ENCODE peak calls at places on chromosomes 11 and 22, in six cellular contexts. W is GM23338, L is neuronal stem cell, Y is fibroblast of lung, O is hepatocyte, S is OCI-LY7. R is an unnamed sample.

GRCh38 chr22:29700206-29700948 is 19.4 kb upstream of the CABP7 start:
- DNase-seq in S (no peak), W (no peak), Y (peak; percentile 65), L (no peak), O (no peak), R (no peak)

GRCh38 chr22:49553518-49554295 is 274.0 kb downstream of the BRD1 start:
- DNase-seq in Y (no peak), W (no peak), L (peak; percentile 37), O (peak; percentile 36), S (no peak), R (no peak)

GRCh38 chr11:118607401-118608267 is at the start of gene PHLDB1:
- DNase-seq in O (peak; percentile 68), L (no peak), Y (peak; percentile 66), S (peak; percentile 18), W (peak; percentile 57), R (peak; percentile 63)

GRCh38 chr22:42820075-42820763 is 36.9 kb downstream of the ARFGAP3 start:
- DNase-seq in W (peak; percentile 78), O (peak; percentile 49), S (peak; percentile 80), L (no peak), Y (peak; percentile 77), R (peak; percentile 82)

GRCh38 chr11:86245369-86246292 is 1.1 kb downstream of the EED start:
- DNase-seq in Y (peak; percentile 6), L (peak; percentile 17), W (peak; percentile 63), O (peak; percentile 19), S (peak; percentile 14), R (peak; percentile 19)

GRCh38 chr11:9787981-9788521 is 124.2 kb downstream of the SWAP70 start:
- DNase-seq in S (no peak), Y (peak; percentile 98), L (no peak), O (no peak), W (no peak), R (peak; percentile 38)

GRCh38 chr11:20671856-20672546 is 2.6 kb downstream of the NELL1 start:
- DNase-seq in S (no peak), O (peak; percentile 17), Y (no peak), W (peak; percentile 34), L (no peak), R (peak; percentile 6)

GRCh38 chr11:100630898-100631297 is 56.2 kb upstream of the ARHGAP42 start:
- DNase-seq in L (no peak), Y (peak; percentile 27), O (no peak), S (no peak), W (no peak), R (no peak)

GRCh38 chr11:14578551-14578956 is 58.4 kb upstream of the PSMA1 start:
- DNase-seq in L (no peak), Y (peak; percentile 21), S (peak; percentile 80), O (peak; percentile 64), W (no peak), R (peak; percentile 12)

GRCh38 chr22:49517211-49517610 is 310.5 kb downstream of the BRD1 start:
- DNase-seq in Y (no peak), S (no peak), L (no peak), O (no peak), W (no peak), R (no peak)

GRCh38 chr11:64788321-64789215 is 10.2 kb upstream of the SF1 start:
- DNase-seq in Y (no peak), O (no peak), S (no peak), W (no peak), L (no peak), R (no peak)

GRCh38 chr11:104964247-104964646 is 4.1 kb downstream of the CASP4 start:
- DNase-seq in Y (no peak), L (no peak), O (no peak), S (no peak), W (no peak), R (no peak)

GRCh38 chr11:17604201-17604912 is 57.3 kb downstream of the OTOG start:
- DNase-seq in Y (no peak), W (no peak), O (no peak), S (no peak), L (no peak), R (no peak)

GRCh38 chr11:122604626-122605025 is 50.9 kb upstream of the UBASH3B start:
- DNase-seq in W (no peak), O (no peak), Y (no peak), L (no peak), S (no peak), R (no peak)

GRCh38 chr11:117547911-117548310 is 220.3 kb downstream of the CEP164 start:
- DNase-seq in W (no peak), O (no peak), Y (no peak), L (no peak), S (no peak), R (no peak)

GRCh38 chr11:83661491-83662350 is 375.6 kb upstream of the CCDC90B start:
- DNase-seq in O (no peak), Y (no peak), S (no peak), L (no peak), W (no peak), R (peak; percentile 19)

GRCh38 chr22:18156878-18157713 is 7.1 kb downstream of the USP18 start:
- DNase-seq in O (peak; percentile 90), W (peak; percentile 95), L (peak; percentile 76), S (peak; percentile 61), Y (peak; percentile 100), R (peak; percentile 88)

GRCh38 chr11:504053-504993 is 2.7 kb downstream of the RNH1 start:
- DNase-seq in Y (peak; percentile 52), O (peak; percentile 5), S (no peak), L (no peak), W (peak; percentile 57), R (no peak)

GRCh38 chr22:39959640-39960447 is at the start of gene TMA7B:
- DNase-seq in W (peak; percentile 59), Y (peak; percentile 74), L (no peak), S (no peak), O (peak; percentile 68), R (peak; percentile 58)

GRCh38 chr11:89491141-89491690 is at the start of gene NOX4:
- DNase-seq in Y (peak; percentile 81), W (peak; percentile 82), L (peak; percentile 65), S (no peak), O (peak; percentile 77), R (no peak)

GRCh38 chr11:88414385-88414861 is 76.9 kb upstream of the CTSC start:
- DNase-seq in O (peak; percentile 67), L (no peak), W (no peak), Y (peak; percentile 81), S (no peak), R (peak; percentile 46)

GRCh38 chr22:41782316-41782715 is 18.2 kb upstream of the CCDC134 start:
- DNase-seq in Y (no peak), O (no peak), L (no peak), W (no peak), S (no peak), R (no peak)

GRCh38 chr11:8642226-8642625 is 40.2 kb downstream of the TRIM66 start:
- DNase-seq in S (no peak), W (no peak), O (no peak), Y (no peak), L (no peak), R (no peak)

GRCh38 chr11:34505874-34506273 is 7.7 kb downstream of the ELF5 start:
- DNase-seq in O (no peak), S (no peak), L (no peak), Y (no peak), W (no peak), R (no peak)

GRCh38 chr11:79440451-79441158 is at the start of gene TENM4:
- DNase-seq in S (no peak), Y (peak; percentile 95), O (peak; percentile 91), W (peak; percentile 49), L (peak; percentile 67), R (peak; percentile 72)

GRCh38 chr11:116697639-116698038 is 75.1 kb downstream of the BUD13 start:
- DNase-seq in W (no peak), O (no peak), L (no peak), S (no peak), Y (no peak), R (no peak)

GRCh38 chr11:30092518-30092917 is 75.7 kb upstream of the KCNA4 start:
- DNase-seq in L (no peak), S (no peak), O (no peak), W (no peak), Y (no peak), R (no peak)
- H3K4me3 ChIP-seq in L (no peak overlapping the region), S (no peak overlapping the region), O (no peak overlapping the region), W (no peak overlapping the region), Y (no peak overlapping the region), R (no peak overlapping the region)

DNA sequence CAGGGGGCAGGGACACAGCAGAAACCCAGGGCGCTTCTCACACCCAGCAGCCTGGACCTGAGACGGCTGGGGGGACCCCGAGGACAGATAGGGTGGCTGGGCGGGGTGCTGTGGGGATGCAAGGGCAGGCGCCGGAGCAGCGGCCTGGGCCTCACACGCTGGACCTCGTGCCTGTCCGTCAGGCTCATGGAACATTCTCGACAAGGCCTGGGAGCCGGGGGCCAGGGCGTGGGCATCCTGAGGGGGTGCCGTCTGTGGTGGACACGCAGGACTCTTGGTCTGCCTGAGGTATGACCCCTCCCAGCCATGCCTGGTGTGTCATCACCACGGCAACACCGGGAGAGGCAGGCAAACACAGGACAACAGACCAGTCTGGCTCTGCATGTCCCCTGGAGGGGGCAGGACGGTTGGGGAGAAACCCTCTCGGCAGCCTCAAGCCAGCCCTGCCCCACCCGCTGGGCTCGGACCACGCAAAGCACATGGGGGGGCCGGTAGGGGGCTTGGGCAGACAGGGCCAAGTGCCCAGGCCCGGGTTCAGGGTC is 21.4 kb downstream of the MRPL23 start:
- DNase-seq in S (no peak), W (no peak), Y (no peak), O (no peak), L (no peak), R (no peak)
- H2AFZ ChIP-seq in S (no peak overlapping the region), W (no peak overlapping the region), Y (no peak overlapping the region), O (no peak overlapping the region), L (no peak overlapping the region), R (no peak overlapping the region)

DNA sequence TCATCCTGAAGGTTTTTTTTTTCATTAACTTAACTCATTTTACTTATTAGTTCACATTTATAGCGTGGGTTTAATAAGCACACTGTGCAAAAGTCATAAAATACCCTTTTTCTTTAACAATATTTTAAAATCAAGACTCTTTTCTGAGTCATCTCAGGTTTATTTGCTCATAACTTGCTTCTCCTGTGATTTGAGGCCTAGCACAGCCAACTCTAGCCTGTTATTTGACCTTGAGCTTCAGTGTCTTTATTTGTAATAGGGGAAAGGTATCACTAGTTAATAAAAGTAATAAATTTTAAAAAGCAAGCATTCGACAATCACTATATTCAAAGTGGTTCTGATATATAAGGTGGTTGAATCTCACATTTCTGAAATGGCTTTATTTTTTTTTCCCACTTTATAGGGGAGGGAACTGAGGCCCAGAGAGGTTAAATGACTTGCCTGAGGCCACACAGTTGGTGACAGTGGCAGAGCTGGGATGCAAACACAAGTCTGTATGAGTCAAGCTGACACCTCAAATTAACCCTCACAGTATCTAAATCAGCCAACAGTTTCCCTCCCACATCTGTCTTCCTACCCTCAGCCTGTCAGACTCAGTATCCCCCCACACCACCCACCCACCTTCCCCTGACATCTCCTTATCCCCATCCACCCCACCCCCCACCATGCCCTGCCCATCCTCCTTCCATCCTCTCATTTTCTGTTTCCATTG is 95.4 kb downstream of the TP53I11 start:
- DNase-seq in O (no peak), W (no peak), Y (no peak), L (no peak), S (no peak), R (no peak)
- H3K4me3 ChIP-seq in O (no peak overlapping the region), W (no peak overlapping the region), Y (no peak overlapping the region), L (no peak overlapping the region), S (no peak overlapping the region), R (no peak overlapping the region)

DNA sequence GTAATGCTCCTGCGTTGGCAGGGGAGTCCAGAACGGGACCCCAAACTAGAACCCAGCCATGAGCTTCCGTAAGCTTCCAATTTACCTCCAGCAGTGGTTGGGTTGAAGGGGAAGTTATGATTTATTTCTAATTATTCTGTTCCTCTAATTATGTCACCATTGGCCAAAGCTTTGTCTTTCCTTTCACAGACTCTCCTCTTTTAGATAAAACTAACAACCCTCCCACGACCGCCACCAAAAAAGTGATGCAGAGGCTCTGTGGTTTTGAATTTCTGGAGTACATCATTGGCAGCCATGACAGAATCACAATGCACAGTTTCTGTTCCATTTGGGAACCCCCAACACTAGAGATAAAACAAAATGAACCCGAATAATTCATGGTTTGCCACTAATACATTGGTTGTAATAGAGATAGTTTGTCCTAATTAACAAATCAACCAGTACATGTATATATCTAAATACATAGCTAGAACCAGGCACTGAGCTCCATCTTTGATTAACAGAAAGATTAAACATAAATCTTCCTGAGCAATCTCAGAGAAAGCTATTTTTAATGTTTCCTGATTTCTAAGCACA is 64.3 kb downstream of the ETS1 start:
- DNase-seq in S (no peak), O (no peak), Y (no peak), L (no peak), W (no peak), R (no peak)
- H2AFZ ChIP-seq in S (peak overlapping the region; percentile 20), O (peak overlapping the region; percentile 7), Y (no peak overlapping the region), L (peak overlapping the region; percentile 96), W (peak overlapping the region; percentile 7), R (peak overlapping the region; percentile 8)